ENCODE peak calls at places on chromosomes 16 and 17, in four cellular contexts. C is omental fat pad; X is stimulated activated naive B cell treated with anti-CD40 and anti-IgM and Interleukin-4, amounts not matched to agents 10 μg/mL and 1 μg/mL and 100 μg/mL, for 72 hours; D is cardiac muscle cell. S is an unnamed sample.

GRCh38 chr16:72985148-72985882 is 62.6 kb downstream of the ZFHX3 start:
- DNase-seq in X (no peak), C (no peak), D (peak), S (no peak)

GRCh38 chr16:27235055-27235937 is 32.0 kb downstream of the KDM8 start:
- DNase-seq in D (peak), C (peak), X (peak), S (peak)

GRCh38 chr17:34980681-34981537 is 597 bp downstream of the LIG3 start:
- DNase-seq in X (peak), C (no peak), D (peak), S (peak)

GRCh38 chr17:40325156-40326013 is 16.4 kb downstream of the RARA start:
- DNase-seq in C (no peak), D (no peak), X (peak), S (peak)

GRCh38 chr17:16141685-16142084 is 73.6 kb downstream of the NCOR1 start:
- DNase-seq in D (no peak), C (no peak), X (no peak), S (no peak)

GRCh38 chr16:3142327-3142726 is 7.5 kb downstream of the ZNF213 start:
- DNase-seq in C (no peak), X (no peak), D (no peak), S (no peak)

GRCh38 chr17:81417049-81417878 is 22.0 kb downstream of the BAHCC1 start:
- DNase-seq in C (no peak), D (peak), X (no peak), S (no peak)

GRCh38 chr17:80877829-80878303 is 113.8 kb upstream of the CHMP6 start:
- DNase-seq in C (no peak), X (no peak), D (no peak), S (no peak)

GRCh38 chr16:30728904-30729672 is 19.1 kb upstream of the PHKG2 start:
- DNase-seq in C (no peak), D (no peak), X (no peak), S (no peak)

S was measured in germinal center.